ENCODE peak calls at places on chromosomes 7 and 10, in five cellular contexts. R is caudate nucleus, D is mucosa of gallbladder, J is glutamatergic neuron, E is endothelial cell. H is an unnamed sample.

GRCh38 chr10:75414527-75414926 is 13.0 kb upstream of the ZNF503 start:
- DNase-seq in D (no peak), J (no peak), R (no peak), E (no peak), H (no peak)

GRCh38 chr7:33186187-33186586 is 56.8 kb downstream of the BBS9 start:
- DNase-seq in R (no peak), D (no peak), E (no peak), J (no peak), H (no peak)

GRCh38 chr10:123348721-123349120 is 194.5 kb downstream of the BUB3 start:
- DNase-seq in J (no peak), E (no peak), R (no peak), D (no peak), H (no peak)

GRCh38 chr7:9945131-9945530 is 1028.5 kb upstream of the PHF14 start:
- DNase-seq in E (no peak), J (no peak), D (no peak), R (no peak), H (no peak)

GRCh38 chr10:17028843-17029580 is 100.6 kb downstream of the CUBN start:
- DNase-seq in R (no peak), D (no peak), E (no peak), J (no peak), H (no peak)

GRCh38 chr7:7923818-7924217 is 44.8 kb upstream of the GLCCI1 start:
- DNase-seq in R (no peak), D (no peak), E (no peak), J (no peak), H (no peak)

GRCh38 chr7:31735991-31736982 is 49.3 kb downstream of the PPP1R17 start:
- DNase-seq in E (peak; percentile 73), R (peak; percentile 73), D (peak; percentile 58), J (peak; percentile 76), H (peak; percentile 50)

GRCh38 chr7:106071999-106072714 is 40.0 kb downstream of the SYPL1 start:
- DNase-seq in J (no peak), E (no peak), D (peak; percentile 73), R (no peak), H (peak; percentile 88)

GRCh38 chr10:132335189-132336063 is 3.4 kb downstream of the LRRC27 start:
- DNase-seq in J (no peak), R (peak; percentile 15), E (no peak), D (peak; percentile 51), H (no peak)

GRCh38 chr7:44224216-44224950 is 23.6 kb downstream of the YKT6 start:
- DNase-seq in E (peak; percentile 3), D (no peak), J (peak; percentile 20), R (no peak), H (no peak)

GRCh38 chr7:152871678-152872060 is 112.1 kb downstream of the ACTR3B start:
- DNase-seq in R (no peak), J (no peak), D (no peak), E (no peak), H (no peak)

GRCh38 chr7:154915600-154915999 is 87.3 kb downstream of the PAXIP1 start:
- DNase-seq in E (no peak), D (no peak), J (no peak), R (no peak), H (no peak)

GRCh38 chr10:49668684-49669083 is 10.8 kb upstream of the C10orf53 start:
- DNase-seq in E (no peak), D (no peak), J (no peak), R (no peak), H (no peak)

GRCh38 chr10:50409965-50410811 is 158.9 kb upstream of the ASAH2 start:
- DNase-seq in J (no peak), R (no peak), E (no peak), D (no peak), H (no peak)

GRCh38 chr10:133445268-133445732 is 8.4 kb upstream of the SCART1 start:
- DNase-seq in D (peak; percentile 9), J (no peak), R (no peak), E (no peak), H (peak; percentile 3)

GRCh38 chr10:72276013-72276387 is 2.3 kb downstream of the DDIT4 start:
- DNase-seq in R (no peak), J (no peak), D (peak; percentile 76), E (no peak), H (peak; percentile 93)

GRCh38 chr10:77820349-77820748 is 106.2 kb downstream of the DLG5 start:
- DNase-seq in D (no peak), J (no peak), E (no peak), R (no peak), H (no peak)

GRCh38 chr10:18140149-18140956 is at the start of gene CACNB2:
- DNase-seq in E (peak; percentile 55), D (peak; percentile 37), R (peak; percentile 63), J (peak; percentile 65), H (peak; percentile 60)

GRCh38 chr7:40584667-40585433 is 450.0 kb downstream of the SUGCT start:
- DNase-seq in D (no peak), J (no peak), E (no peak), R (no peak), H (no peak)

GRCh38 chr7:102318482-102318971 is 31.9 kb downstream of the SH2B2 start:
- DNase-seq in J (no peak), R (no peak), E (no peak), D (peak; percentile 48), H (no peak)